ENCODE peak calls at places on chromosomes 5 and 9, in eight cellular contexts. Q is AG04449, K is AG04450, Z is astrocyte of the cerebellum, J is endothelial cell, M is breast epithelium, N is brain microvascular endothelial cell, P is Calu3. G is an unnamed sample.

GRCh38 chr9:94591876-94592275 is 1.7 kb downstream of the FBP2 start:
- DNase-seq in Q (no peak), K (no peak), Z (no peak), J (no peak), M (no peak), N (no peak), P (no peak), G (no peak)

GRCh38 chr9:79461735-79462134 is 110.0 kb upstream of the TLE4 start:
- DNase-seq in Q (no peak), K (no peak), Z (no peak), J (no peak), M (no peak), N (no peak), P (no peak), G (no peak)

GRCh38 chr9:81737871-81738507 is 48.6 kb upstream of the TLE1 start:
- DNase-seq in Q (peak; percentile 36), K (peak; percentile 42), Z (peak; percentile 44), J (no peak), M (peak; percentile 51), N (peak; percentile 95), P (peak; percentile 68), G (peak; percentile 42)

GRCh38 chr9:27005491-27005890 is at the start of gene LRRC19:
- DNase-seq in Q (no peak), K (no peak), Z (no peak), J (no peak), M (no peak), N (no peak), P (no peak), G (no peak)

GRCh38 chr5:138869038-138869437 is 6.1 kb downstream of the LRRTM2 start:
- DNase-seq in Q (no peak), K (no peak), Z (no peak), J (no peak), M (no peak), N (no peak), P (no peak), G (no peak)

GRCh38 chr9:132547976-132548730 is 34.3 kb upstream of the BARHL1 start:
- DNase-seq in Q (no peak), K (no peak), Z (no peak), J (no peak), M (no peak), N (peak; percentile 11), P (peak; percentile 48), G (no peak)

GRCh38 chr9:3848445-3849114 is 322.8 kb upstream of the RFX3 start:
- DNase-seq in Q (no peak), K (no peak), Z (no peak), J (peak; percentile 61), M (peak; percentile 58), N (no peak), P (peak; percentile 46), G (no peak)

GRCh38 chr9:105299190-105299854 is 54.9 kb downstream of the SLC44A1 start:
- DNase-seq in Q (peak; percentile 87), K (peak; percentile 70), Z (peak; percentile 24), J (no peak), M (no peak), N (peak; percentile 98), P (peak; percentile 34), G (peak; percentile 73)

GRCh38 chr9:110444911-110445310 is 107.2 kb upstream of the TXNDC8 start:
- DNase-seq in Q (no peak), K (peak; percentile 26), Z (peak; percentile 87), J (no peak), M (no peak), N (peak; percentile 43), P (no peak), G (peak; percentile 42)

GRCh38 chr9:25613709-25614108 is 64.5 kb downstream of the TUSC1 start:
- DNase-seq in Q (no peak), K (no peak), Z (no peak), J (no peak), M (no peak), N (no peak), P (no peak), G (no peak)

GRCh38 chr5:98997000-98997399 is 68.2 kb upstream of the CHD1 start:
- DNase-seq in Q (peak; percentile 42), K (no peak), Z (no peak), J (no peak), M (no peak), N (peak; percentile 49), P (no peak), G (no peak)

GRCh38 chr5:7877851-7878250 is 8.9 kb downstream of the MTRR start:
- DNase-seq in Q (no peak), K (no peak), Z (no peak), J (no peak), M (no peak), N (peak; percentile 63), P (no peak), G (no peak)

GRCh38 chr5:158154226-158155005 is 295.5 kb upstream of the CLINT1 start:
- DNase-seq in Q (peak; percentile 29), K (no peak), Z (peak; percentile 96), J (no peak), M (peak; percentile 30), N (peak; percentile 90), P (no peak), G (peak; percentile 81)

GRCh38 chr5:180142824-180143610 is 66.0 kb downstream of the RASGEF1C start:
- DNase-seq in Q (no peak), K (no peak), Z (no peak), J (no peak), M (peak; percentile 5), N (no peak), P (no peak), G (no peak)

GRCh38 chr5:72288923-72289322 is 31.1 kb downstream of the MRPS27 start:
- DNase-seq in Q (no peak), K (no peak), Z (no peak), J (no peak), M (no peak), N (no peak), P (no peak), G (no peak)

GRCh38 chr9:87109182-87109581 is 161.9 kb upstream of the GAS1 start:
- DNase-seq in Q (no peak), K (no peak), Z (no peak), J (no peak), M (no peak), N (peak; percentile 18), P (no peak), G (no peak)

GRCh38 chr5:75168026-75168750 is 68.5 kb downstream of the ANKRD31 start:
- DNase-seq in Q (no peak), K (no peak), Z (no peak), J (no peak), M (no peak), N (no peak), P (no peak), G (no peak)

DNA sequence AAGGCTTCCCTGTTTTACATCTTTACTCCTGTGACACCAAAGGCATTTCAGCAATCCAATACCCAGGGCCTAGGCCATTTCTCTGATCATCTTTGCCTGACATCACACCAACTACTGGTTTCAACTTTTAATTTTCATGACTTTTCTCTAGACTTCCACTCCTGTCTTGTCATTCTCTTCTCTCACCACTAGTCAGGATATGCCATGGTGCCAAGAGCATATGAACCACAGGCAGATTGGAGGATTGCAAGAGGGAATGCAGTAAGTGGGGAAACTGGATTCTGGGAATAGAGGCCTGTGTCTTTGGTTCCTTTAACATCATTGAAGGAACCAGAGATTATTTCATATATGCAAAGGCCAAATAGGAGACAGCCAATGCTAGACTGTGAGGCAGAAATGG is 69.3 kb downstream of the ANKRD31 start:
- DNase-seq in Q (no peak), K (no peak), Z (no peak), J (no peak), M (no peak), N (peak; percentile 1), P (no peak), G (no peak)
- TF ChIP-seq CTCF in Q (no peak), K (peak; percentile 31), Z (peak; percentile 28), J (peak; percentile 69), M (no peak), N (peak; percentile 52), P (peak; percentile 39), G (no peak)

DNA sequence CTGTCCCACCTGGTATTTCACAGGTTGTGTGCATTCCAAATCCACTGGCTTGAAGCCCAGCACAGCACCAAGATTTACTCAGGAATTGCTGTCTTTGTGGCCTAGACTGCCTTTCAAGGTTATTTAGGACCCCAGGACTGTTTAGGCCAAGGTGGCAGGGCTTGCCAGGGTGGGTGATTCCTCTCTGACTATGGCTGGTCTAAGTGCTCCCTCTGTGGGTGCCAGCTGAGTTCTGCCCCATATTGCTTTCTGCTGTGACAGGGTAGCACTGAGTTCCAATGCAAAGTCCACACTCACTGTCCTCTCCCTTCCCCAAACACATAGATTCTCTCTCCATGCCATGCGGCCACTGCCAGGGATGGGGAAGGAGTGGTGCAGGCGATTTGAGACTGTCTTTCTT is 318.2 kb downstream of the EFNA5 start:
- DNase-seq in Q (no peak), K (no peak), Z (no peak), J (no peak), M (no peak), N (no peak), P (no peak), G (no peak)
- TF ChIP-seq CTCF in Q (no peak), K (no peak), Z (no peak), J (no peak), M (no peak), N (peak; percentile 8), P (peak; percentile 14), G (no peak)

GRCh38 chr5:133241179-133241728 is 189.4 kb downstream of the HSPA4 start:
- DNase-seq in Q (no peak), K (no peak), Z (no peak), J (no peak), M (no peak), N (no peak), P (no peak), G (no peak)
- TF ChIP-seq CTCF in Q (no peak), K (no peak), Z (no peak), J (no peak), M (no peak), N (no peak), P (no peak), G (no peak)

DNA sequence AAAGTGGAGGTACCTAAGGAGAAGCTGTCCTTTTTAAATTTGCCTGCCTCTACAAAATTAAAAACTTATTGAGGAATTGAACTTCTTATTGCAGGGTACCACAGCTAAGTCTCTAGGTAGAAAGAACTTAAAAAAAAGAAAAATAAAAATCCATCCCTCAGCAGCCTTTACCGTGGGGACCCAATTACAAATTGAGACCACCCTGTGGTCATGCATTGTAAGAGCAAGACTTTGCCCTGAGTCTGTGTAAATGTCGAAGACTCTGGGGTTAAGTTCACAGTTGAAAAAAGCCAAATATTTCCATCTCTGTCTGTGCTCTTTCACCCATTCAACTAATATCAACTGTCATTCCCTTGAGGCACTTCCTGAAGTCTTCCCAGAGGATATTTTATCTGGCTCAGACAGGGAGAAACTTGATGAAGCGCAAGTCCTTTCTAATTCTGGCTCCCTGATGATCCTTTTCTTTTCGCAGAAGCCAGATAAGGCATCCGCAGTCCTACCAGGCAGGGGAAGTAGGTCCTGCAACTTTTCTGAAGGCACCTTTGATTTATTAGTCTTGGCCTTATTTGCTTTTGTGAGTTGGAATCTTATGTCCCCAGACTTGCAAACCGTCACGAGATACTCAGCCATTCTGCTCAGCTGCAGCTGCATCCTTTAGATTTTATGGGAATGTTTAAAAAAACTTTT is 323.8 kb upstream of the WWC1 start:
- DNase-seq in Q (no peak), K (no peak), Z (no peak), J (no peak), M (no peak), N (no peak), P (no peak), G (no peak)
- TF ChIP-seq CTCF in Q (no peak), K (peak; percentile 25), Z (peak; percentile 37), J (peak; percentile 37), M (no peak), N (no peak), P (no peak), G (no peak)